ENCODE peak calls at places on chromosomes 3 and 15, in four cellular contexts. One of them, this sample, is unnamed. For H3K9me3, the result is how much of the 10 kb centered on the place peaks cover.

GRCh38 chr3:13865581-13866405 is 14.1 kb downstream of the WNT7A start:
- DNase-seq in tibial artery: no peak
- DNase-seq in aorta: no peak
- DNase-seq in CD4-positive, CD25-positive, alpha-beta regulatory T cell: no peak
- DNase-seq in this sample: no peak

GRCh38 chr3:76438971-76439370 is 600.9 kb upstream of the ROBO2 start:
- DNase-seq in tibial artery: no peak
- DNase-seq in aorta: no peak
- DNase-seq in CD4-positive, CD25-positive, alpha-beta regulatory T cell: no peak
- DNase-seq in this sample: no peak

GRCh38 chr3:95351158-95351557 is 1288.3 kb downstream of the NSUN3 start:
- DNase-seq in tibial artery: no peak
- DNase-seq in aorta: no peak
- DNase-seq in CD4-positive, CD25-positive, alpha-beta regulatory T cell: no peak
- DNase-seq in this sample: no peak

GRCh38 chr15:74402873-74403589 is 30.7 kb downstream of the SEMA7A start:
- DNase-seq in tibial artery: no peak
- DNase-seq in aorta: peak
- DNase-seq in CD4-positive, CD25-positive, alpha-beta regulatory T cell: peak
- DNase-seq in this sample: no peak

GRCh38 chr15:83474578-83474977 is 27.4 kb downstream of the SH3GL3 start:
- DNase-seq in tibial artery: no peak
- DNase-seq in aorta: no peak
- DNase-seq in CD4-positive, CD25-positive, alpha-beta regulatory T cell: no peak
- DNase-seq in this sample: no peak

GRCh38 chr3:117836296-117836695 is 1126.7 kb downstream of the TUSC7 start:
- DNase-seq in tibial artery: no peak
- DNase-seq in aorta: no peak
- DNase-seq in CD4-positive, CD25-positive, alpha-beta regulatory T cell: no peak
- DNase-seq in this sample: no peak

GRCh38 chr3:125140011-125140813 is 72.3 kb downstream of the SLC12A8 start:
- DNase-seq in tibial artery: no peak
- DNase-seq in aorta: no peak
- DNase-seq in CD4-positive, CD25-positive, alpha-beta regulatory T cell: no peak
- DNase-seq in this sample: no peak

GRCh38 chr3:1190576-1190975 is 97.8 kb downstream of the CNTN6 start:
- DNase-seq in tibial artery: no peak
- DNase-seq in aorta: no peak
- DNase-seq in CD4-positive, CD25-positive, alpha-beta regulatory T cell: no peak
- DNase-seq in this sample: no peak

GRCh38 chr3:147937891-147938290 is 528.7 kb downstream of the ZIC1 start:
- DNase-seq in tibial artery: no peak
- DNase-seq in aorta: no peak
- DNase-seq in CD4-positive, CD25-positive, alpha-beta regulatory T cell: no peak
- DNase-seq in this sample: no peak

GRCh38 chr3:194087995-194088841 is 47.7 kb upstream of the HES1 start:
- DNase-seq in tibial artery: peak
- DNase-seq in aorta: no peak
- DNase-seq in CD4-positive, CD25-positive, alpha-beta regulatory T cell: no peak
- DNase-seq in this sample: no peak

GRCh38 chr3:186340211-186340610 is 21.8 kb downstream of the DGKG start:
- DNase-seq in tibial artery: no peak
- DNase-seq in aorta: no peak
- DNase-seq in CD4-positive, CD25-positive, alpha-beta regulatory T cell: no peak
- DNase-seq in this sample: no peak

GRCh38 chr3:63595221-63595620 is 57.3 kb upstream of the SNTN start:
- DNase-seq in tibial artery: no peak
- DNase-seq in aorta: no peak
- DNase-seq in CD4-positive, CD25-positive, alpha-beta regulatory T cell: no peak
- DNase-seq in this sample: no peak

GRCh38 chr3:46261926-46262594 is 19.8 kb downstream of the CCR3 start:
- DNase-seq in tibial artery: no peak
- DNase-seq in aorta: no peak
- DNase-seq in CD4-positive, CD25-positive, alpha-beta regulatory T cell: no peak
- DNase-seq in this sample: no peak

GRCh38 chr15:57544840-57545239 is 46.9 kb upstream of the MYZAP start:
- DNase-seq in tibial artery: no peak
- DNase-seq in aorta: no peak
- DNase-seq in CD4-positive, CD25-positive, alpha-beta regulatory T cell: no peak
- DNase-seq in this sample: no peak

GRCh38 chr3:150106752-150107428 is 136.2 kb upstream of the PFN2 start:
- DNase-seq in tibial artery: no peak
- DNase-seq in aorta: no peak
- DNase-seq in CD4-positive, CD25-positive, alpha-beta regulatory T cell: no peak
- DNase-seq in this sample: no peak

GRCh38 chr15:67064607-67065530 is 533 bp upstream of the SMAD3 start:
- DNase-seq in tibial artery: no peak
- DNase-seq in aorta: no peak
- DNase-seq in CD4-positive, CD25-positive, alpha-beta regulatory T cell: no peak
- DNase-seq in this sample: no peak

GRCh38 chr3:115792206-115792955 is 169.1 kb downstream of the GAP43 start:
- DNase-seq in tibial artery: no peak
- DNase-seq in aorta: no peak
- DNase-seq in CD4-positive, CD25-positive, alpha-beta regulatory T cell: peak
- DNase-seq in this sample: no peak

GRCh38 chr3:99714146-99714545 is 75.8 kb downstream of the COL8A1 start:
- DNase-seq in tibial artery: peak
- DNase-seq in aorta: no peak
- DNase-seq in CD4-positive, CD25-positive, alpha-beta regulatory T cell: no peak
- DNase-seq in this sample: no peak

GRCh38 chr3:80492162-80492561 is 724.4 kb upstream of the ROBO1 start:
- DNase-seq in tibial artery: no peak
- DNase-seq in aorta: no peak
- DNase-seq in CD4-positive, CD25-positive, alpha-beta regulatory T cell: no peak
- DNase-seq in this sample: no peak

GRCh38 chr3:144843099-144843498 is 871.5 kb downstream of the DIPK2A start:
- DNase-seq in tibial artery: no peak
- DNase-seq in aorta: no peak
- DNase-seq in CD4-positive, CD25-positive, alpha-beta regulatory T cell: no peak
- DNase-seq in this sample: no peak

GRCh38 chr15:88745696-88746095 is 57.5 kb upstream of the ACAN start:
- DNase-seq in tibial artery: no peak
- DNase-seq in aorta: no peak
- DNase-seq in CD4-positive, CD25-positive, alpha-beta regulatory T cell: no peak
- DNase-seq in this sample: no peak

GRCh38 chr3:159775372-159775961 is 213.2 kb upstream of the IL12A start:
- DNase-seq in tibial artery: peak
- DNase-seq in aorta: peak
- DNase-seq in CD4-positive, CD25-positive, alpha-beta regulatory T cell: no peak
- DNase-seq in this sample: no peak

GRCh38 chr3:152302521-152303021 is 33.8 kb downstream of the MBNL1 start:
- DNase-seq in tibial artery: peak
- DNase-seq in aorta: peak
- DNase-seq in CD4-positive, CD25-positive, alpha-beta regulatory T cell: peak
- DNase-seq in this sample: no peak

GRCh38 chr15:83960192-83960829 is 275.3 kb upstream of the GOLGA6L4 start:
- DNase-seq in tibial artery: no peak
- DNase-seq in aorta: no peak
- DNase-seq in CD4-positive, CD25-positive, alpha-beta regulatory T cell: no peak
- DNase-seq in this sample: no peak

GRCh38 chr3:97889814-97890213 is 68.0 kb downstream of the CRYBG3 start:
- DNase-seq in tibial artery: no peak
- DNase-seq in aorta: no peak
- DNase-seq in CD4-positive, CD25-positive, alpha-beta regulatory T cell: no peak
- DNase-seq in this sample: no peak

GRCh38 chr3:46931631-46932441 is 44.7 kb downstream of the CCDC12 start:
- DNase-seq in tibial artery: peak
- DNase-seq in aorta: peak
- DNase-seq in CD4-positive, CD25-positive, alpha-beta regulatory T cell: no peak
- DNase-seq in this sample: no peak

GRCh38 chr15:59249816-59250215 is 43.2 kb downstream of the LDHAL6B start:
- DNase-seq in tibial artery: no peak
- DNase-seq in aorta: no peak
- DNase-seq in CD4-positive, CD25-positive, alpha-beta regulatory T cell: no peak
- DNase-seq in this sample: no peak

GRCh38 chr15:83733206-83733605 is 79.3 kb downstream of the ADAMTSL3 start:
- DNase-seq in tibial artery: no peak
- DNase-seq in aorta: no peak
- DNase-seq in CD4-positive, CD25-positive, alpha-beta regulatory T cell: no peak
- DNase-seq in this sample: no peak

GRCh38 chr3:187291512-187292132 is at the start of gene MASP1:
- DNase-seq in tibial artery: no peak
- DNase-seq in aorta: no peak
- DNase-seq in CD4-positive, CD25-positive, alpha-beta regulatory T cell: no peak
- DNase-seq in this sample: no peak

GRCh38 chr3:335250-335649 is 138.7 kb downstream of the CHL1 start:
- DNase-seq in tibial artery: no peak
- DNase-seq in aorta: no peak
- DNase-seq in CD4-positive, CD25-positive, alpha-beta regulatory T cell: no peak
- DNase-seq in this sample: no peak

GRCh38 chr3:134197681-134198261 is 52.9 kb downstream of the RYK start:
- DNase-seq in tibial artery: no peak
- DNase-seq in aorta: no peak
- DNase-seq in CD4-positive, CD25-positive, alpha-beta regulatory T cell: peak
- DNase-seq in this sample: no peak

GRCh38 chr3:151282921-151283320 is 4.6 kb upstream of the P2RY14 start:
- DNase-seq in tibial artery: no peak
- DNase-seq in aorta: no peak
- DNase-seq in CD4-positive, CD25-positive, alpha-beta regulatory T cell: peak
- DNase-seq in this sample: no peak

GRCh38 chr3:44870375-44871061 is 3.9 kb upstream of the TGM4 start:
- DNase-seq in tibial artery: no peak
- DNase-seq in aorta: no peak
- DNase-seq in CD4-positive, CD25-positive, alpha-beta regulatory T cell: no peak
- DNase-seq in this sample: no peak

GRCh38 chr3:170614214-170614966 is 28.5 kb upstream of the SLC7A14 start:
- DNase-seq in tibial artery: no peak
- DNase-seq in aorta: no peak
- DNase-seq in CD4-positive, CD25-positive, alpha-beta regulatory T cell: no peak
- DNase-seq in this sample: no peak

GRCh38 chr3:146368882-146369523 is 100.4 kb downstream of the PLSCR2 start:
- DNase-seq in tibial artery: no peak
- DNase-seq in aorta: no peak
- DNase-seq in CD4-positive, CD25-positive, alpha-beta regulatory T cell: no peak
- DNase-seq in this sample: no peak
- H3K9me3 ChIP-seq in tibial artery: under half
- H3K9me3 ChIP-seq in aorta: under half
- H3K9me3 ChIP-seq in CD4-positive, CD25-positive, alpha-beta regulatory T cell: under half
- H3K9me3 ChIP-seq in this sample: under half

GRCh38 chr15:26477044-26477443 is 295.8 kb downstream of the GABRB3 start:
- DNase-seq in tibial artery: no peak
- DNase-seq in aorta: no peak
- DNase-seq in CD4-positive, CD25-positive, alpha-beta regulatory T cell: no peak
- DNase-seq in this sample: no peak

GRCh38 chr15:26475554-26475953 is 297.3 kb downstream of the GABRB3 start:
- DNase-seq in tibial artery: no peak
- DNase-seq in aorta: no peak
- DNase-seq in CD4-positive, CD25-positive, alpha-beta regulatory T cell: no peak
- DNase-seq in this sample: no peak

DNA sequence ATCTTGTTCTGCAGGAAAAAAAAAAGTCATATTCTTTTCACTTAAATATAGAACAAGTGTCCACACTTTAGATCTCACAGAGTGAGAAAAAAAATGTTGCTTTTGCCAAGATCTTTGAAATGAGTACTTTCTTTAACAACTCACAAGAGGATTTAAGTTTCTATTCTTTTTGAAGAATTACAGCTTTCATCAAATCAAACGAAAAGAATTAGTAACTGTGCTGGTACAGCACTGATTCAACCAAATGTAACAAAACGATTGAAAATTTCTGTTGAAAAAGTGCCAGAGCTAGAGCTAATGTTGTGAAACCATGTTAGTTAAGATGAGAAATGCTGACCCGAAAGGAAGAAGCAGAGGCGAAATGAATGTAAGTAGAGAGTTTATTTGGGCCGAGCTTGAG is 300.2 kb downstream of the GABRB3 start:
- DNase-seq in tibial artery: no peak
- DNase-seq in aorta: no peak
- DNase-seq in CD4-positive, CD25-positive, alpha-beta regulatory T cell: no peak
- DNase-seq in this sample: no peak
- H3K9me3 ChIP-seq in tibial artery: under half
- H3K9me3 ChIP-seq in aorta: under half
- H3K9me3 ChIP-seq in CD4-positive, CD25-positive, alpha-beta regulatory T cell: under half
- H3K9me3 ChIP-seq in this sample: under half

DNA sequence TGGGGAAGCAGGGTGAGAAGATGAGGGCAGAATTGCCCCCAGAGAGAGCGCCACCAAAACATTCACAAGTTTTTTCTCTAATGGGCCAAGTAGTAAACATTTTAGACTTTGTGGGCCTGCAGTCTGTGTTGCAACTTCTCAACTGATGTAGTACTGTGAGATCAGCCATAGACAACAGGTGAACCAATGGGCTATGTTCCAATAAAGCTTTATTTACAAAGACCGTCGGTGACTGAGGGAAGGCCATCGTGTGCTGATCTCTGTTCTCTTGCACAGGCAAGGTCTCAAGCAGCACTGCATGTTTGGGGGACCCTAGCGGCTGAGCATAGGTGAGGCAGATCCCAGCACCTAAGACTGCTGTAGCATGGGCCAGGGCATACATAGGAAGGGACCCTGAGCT is 225.4 kb upstream of the ST8SIA2 start:
- DNase-seq in tibial artery: no peak
- DNase-seq in aorta: no peak
- DNase-seq in CD4-positive, CD25-positive, alpha-beta regulatory T cell: no peak
- DNase-seq in this sample: no peak
- H3K9me3 ChIP-seq in tibial artery: under half
- H3K9me3 ChIP-seq in aorta: under half
- H3K9me3 ChIP-seq in CD4-positive, CD25-positive, alpha-beta regulatory T cell: under half
- H3K9me3 ChIP-seq in this sample: under half

DNA sequence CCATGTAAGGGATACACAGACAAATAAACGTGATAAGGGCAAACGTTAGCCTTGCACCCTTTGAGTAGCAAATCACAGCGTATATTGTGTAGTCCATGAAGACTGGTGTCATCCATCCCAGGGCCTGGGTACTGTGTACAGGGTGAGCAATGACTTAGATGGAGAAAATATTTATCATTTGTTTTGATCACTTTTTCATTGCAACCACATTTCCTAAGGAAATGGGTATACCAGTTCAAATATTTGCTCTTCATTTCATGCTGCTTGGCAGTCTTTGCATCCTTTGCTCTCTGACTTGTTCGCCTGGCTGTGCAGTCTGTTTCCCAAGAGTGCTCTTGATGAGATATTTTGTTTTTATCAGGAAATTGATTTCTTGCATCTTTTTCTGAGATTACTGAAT is 424.7 kb upstream of the SEMA6D start:
- DNase-seq in tibial artery: no peak
- DNase-seq in aorta: no peak
- DNase-seq in CD4-positive, CD25-positive, alpha-beta regulatory T cell: no peak
- DNase-seq in this sample: no peak
- H3K9me3 ChIP-seq in tibial artery: under half
- H3K9me3 ChIP-seq in aorta: under half
- H3K9me3 ChIP-seq in CD4-positive, CD25-positive, alpha-beta regulatory T cell: under half
- H3K9me3 ChIP-seq in this sample: under half

GRCh38 chr15:64552281-64552948 is 92.0 kb downstream of the ZNF609 start:
- DNase-seq in tibial artery: no peak
- DNase-seq in aorta: no peak
- DNase-seq in CD4-positive, CD25-positive, alpha-beta regulatory T cell: no peak
- DNase-seq in this sample: no peak
- H3K9me3 ChIP-seq in tibial artery: under half
- H3K9me3 ChIP-seq in aorta: under half
- H3K9me3 ChIP-seq in CD4-positive, CD25-positive, alpha-beta regulatory T cell: under half
- H3K9me3 ChIP-seq in this sample: under half